ENCODE peak calls at places on chromosomes 1 and 21, in six cellular contexts. Y is fibroblast of lung, F is mammary epithelial cell, I is HCT116, M is DND-41, O is endothelial cell of umbilical vein. P is an unnamed sample.

GRCh38 chr1:166952002-166952746 is 23.2 kb downstream of the ILDR2 start:
- DNase-seq in Y (peak; percentile 94), F (peak; percentile 79), I (peak; percentile 28), M (no peak), O (no peak), P (no peak)

GRCh38 chr1:180169641-180170155 is 15.0 kb downstream of the QSOX1 start:
- DNase-seq in Y (no peak), F (no peak), I (no peak), M (no peak), O (no peak), P (no peak)

GRCh38 chr1:225424562-225425210 is 3.2 kb downstream of the LBR start:
- DNase-seq in Y (peak; percentile 84), F (peak; percentile 15), I (no peak), M (no peak), O (no peak), P (no peak)

GRCh38 chr1:47192458-47193384 is 2.9 kb upstream of the PDZK1IP1 start:
- DNase-seq in Y (peak; percentile 40), F (peak; percentile 47), I (peak; percentile 42), M (peak; percentile 75), O (peak; percentile 76), P (peak; percentile 54)

GRCh38 chr1:228338521-228339051 is 68.0 kb downstream of the TRIM11 start:
- DNase-seq in Y (no peak), F (no peak), I (no peak), M (no peak), O (no peak), P (no peak)

GRCh38 chr1:16981269-16981849 is 939 bp upstream of the MFAP2 start:
- DNase-seq in Y (peak; percentile 96), F (peak; percentile 93), I (no peak), M (no peak), O (no peak), P (no peak)

GRCh38 chr1:18970762-18971161 is 14.3 kb upstream of the IFFO2 start:
- DNase-seq in Y (no peak), F (peak; percentile 60), I (no peak), M (no peak), O (no peak), P (no peak)

GRCh38 chr1:43354936-43355335 is 3.8 kb upstream of the CDC20 start:
- DNase-seq in Y (peak; percentile 44), F (no peak), I (no peak), M (no peak), O (no peak), P (no peak)

GRCh38 chr1:7625401-7625800 is 145.7 kb upstream of the VAMP3 start:
- DNase-seq in Y (no peak), F (no peak), I (no peak), M (no peak), O (no peak), P (no peak)

GRCh38 chr1:78289606-78290005 is 201.2 kb upstream of the PTGFR start:
- DNase-seq in Y (no peak), F (no peak), I (no peak), M (no peak), O (no peak), P (no peak)

GRCh38 chr1:235984041-235984820 is 80.7 kb downstream of the NID1 start:
- DNase-seq in Y (peak; percentile 85), F (peak; percentile 81), I (no peak), M (no peak), O (peak; percentile 92), P (no peak)

GRCh38 chr1:30085814-30086770 is 637.3 kb downstream of the MATN1 start:
- DNase-seq in Y (peak; percentile 56), F (no peak), I (no peak), M (peak; percentile 10), O (peak; percentile 17), P (no peak)

GRCh38 chr1:10736623-10737267 is 59.7 kb downstream of the CASZ1 start:
- DNase-seq in Y (no peak), F (no peak), I (no peak), M (no peak), O (no peak), P (no peak)

GRCh38 chr1:235225299-235225698 is 64.2 kb upstream of the RBM34 start:
- DNase-seq in Y (no peak), F (no peak), I (no peak), M (no peak), O (no peak), P (no peak)

GRCh38 chr1:86640161-86640560 is 64.2 kb upstream of the SH3GLB1 start:
- DNase-seq in Y (no peak), F (no peak), I (no peak), M (no peak), O (no peak), P (no peak)

GRCh38 chr1:66556161-66556611 is 22.2 kb downstream of the SGIP1 start:
- DNase-seq in Y (no peak), F (peak; percentile 54), I (no peak), M (no peak), O (no peak), P (no peak)

GRCh38 chr1:197725975-197726374 is 49.3 kb downstream of the DENND1B start:
- DNase-seq in Y (no peak), F (no peak), I (no peak), M (no peak), O (no peak), P (no peak)

GRCh38 chr1:220528679-220529529 is 968 bp downstream of the MARK1 start:
- DNase-seq in Y (no peak), F (peak; percentile 36), I (no peak), M (no peak), O (peak; percentile 27), P (no peak)

GRCh38 chr1:47621483-47621882 is 183.6 kb downstream of the FOXD2 start:
- DNase-seq in Y (no peak), F (no peak), I (no peak), M (no peak), O (no peak), P (no peak)

GRCh38 chr1:190365283-190365682 is 112.4 kb downstream of the BRINP3 start:
- DNase-seq in Y (no peak), F (no peak), I (no peak), M (no peak), O (no peak), P (no peak)

GRCh38 chr1:40625476-40626382 is 39.8 kb downstream of the RIMS3 start:
- DNase-seq in Y (peak; percentile 48), F (peak; percentile 86), I (no peak), M (no peak), O (no peak), P (no peak)

GRCh38 chr1:45306319-45306718 is 20.4 kb upstream of the HPDL start:
- DNase-seq in Y (peak; percentile 32), F (peak; percentile 30), I (no peak), M (no peak), O (peak; percentile 25), P (no peak)

GRCh38 chr1:35988237-35988636 is 57.3 kb downstream of the AGO3 start:
- DNase-seq in Y (no peak), F (no peak), I (no peak), M (no peak), O (no peak), P (no peak)

GRCh38 chr1:218275823-218276222 is 9.3 kb upstream of the RRP15 start:
- DNase-seq in Y (no peak), F (no peak), I (no peak), M (no peak), O (no peak), P (no peak)

DNA sequence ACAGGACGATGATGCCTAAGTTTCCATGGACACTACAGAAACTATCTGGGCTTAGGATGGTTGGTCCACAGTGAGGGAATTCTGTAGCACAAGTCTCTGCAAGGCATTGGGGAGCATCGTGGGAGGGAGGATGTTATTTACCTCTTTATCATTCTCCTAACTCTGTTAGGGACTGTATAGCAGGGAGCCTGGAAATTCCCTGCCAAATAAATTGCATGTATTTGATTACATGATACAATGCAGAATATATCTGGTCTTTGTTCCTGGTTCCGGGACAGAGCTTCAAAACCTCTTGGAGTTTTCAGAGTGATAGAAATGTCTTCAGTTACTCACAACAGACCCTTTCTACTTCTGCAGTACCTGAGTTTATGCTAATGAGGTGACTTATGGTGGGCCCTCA is 385.9 kb downstream of the PCP4 start:
- DNase-seq in Y (no peak), F (no peak), I (no peak), M (no peak), O (no peak), P (no peak)
- H3K9me3 ChIP-seq in Y (no peaks in the 10 kb centered on the region), F (peaks cover 3% of the 10 kb centered on the region), I (peaks cover 24% of the 10 kb centered on the region), M (no peaks in the 10 kb centered on the region), O (peaks cover 6% of the 10 kb centered on the region), P (no peaks in the 10 kb centered on the region)

GRCh38 chr21:36694593-36695282 is 4.2 kb upstream of the SIM2 start:
- DNase-seq in Y (no peak), F (no peak), I (no peak), M (no peak), O (no peak), P (no peak)
- TF ChIP-seq EZH2 in Y (peak; percentile 56), F (peak; percentile 23), I (no peak), M (no peak), O (no peak), P (no peak)

GRCh38 chr1:4411862-4412261 is 242.5 kb upstream of the AJAP1 start:
- DNase-seq in Y (no peak), F (peak; percentile 5), I (no peak), M (no peak), O (no peak), P (peak; percentile 35)

GRCh38 chr1:4402032-4402431 is 252.4 kb upstream of the AJAP1 start:
- DNase-seq in Y (no peak), F (no peak), I (no peak), M (no peak), O (no peak), P (no peak)

GRCh38 chr1:4408380-4408779 is 246.0 kb upstream of the AJAP1 start:
- DNase-seq in Y (no peak), F (no peak), I (no peak), M (no peak), O (no peak), P (no peak)

GRCh38 chr1:4407851-4408250 is 246.6 kb upstream of the AJAP1 start:
- DNase-seq in Y (no peak), F (no peak), I (no peak), M (no peak), O (no peak), P (no peak)
- H3K9me3 ChIP-seq in Y (no peaks in the 10 kb centered on the region), F (peaks cover 38% of the 10 kb centered on the region), I (no peaks in the 10 kb centered on the region), M (no peaks in the 10 kb centered on the region), O (peaks cover 4% of the 10 kb centered on the region), P (no peaks in the 10 kb centered on the region)

GRCh38 chr21:46100020-46100419 is 2.1 kb downstream of the COL6A2 start:
- DNase-seq in Y (no peak), F (no peak), I (no peak), M (no peak), O (no peak), P (no peak)

GRCh38 chr21:46096997-46097825 is 701 bp upstream of the COL6A2 start:
- DNase-seq in Y (no peak), F (no peak), I (no peak), M (no peak), O (no peak), P (no peak)

GRCh38 chr21:46099476-46099875 is 1.6 kb downstream of the COL6A2 start:
- DNase-seq in Y (no peak), F (no peak), I (no peak), M (no peak), O (no peak), P (no peak)

GRCh38 chr21:46097826-46098286 is at the start of gene COL6A2:
- DNase-seq in Y (peak; percentile 59), F (no peak), I (no peak), M (no peak), O (no peak), P (no peak)

GRCh38 chr21:46098303-46099141 is 610 bp downstream of the COL6A2 start:
- DNase-seq in Y (no peak), F (no peak), I (no peak), M (no peak), O (no peak), P (no peak)
- TF ChIP-seq EZH2 in Y (no peak), F (peak; percentile 55), I (no peak), M (no peak), O (peak; percentile 69), P (peak; percentile 50)